ENCODE peak calls at places on chromosomes 3 and 15, in five cellular contexts. U is adrenal gland, J is AG10803, M is neural crest cell, G is thoracic aorta. Z is an unnamed sample.

GRCh38 chr15:63405683-63406456 is 24.2 kb upstream of the CA12 start:
- DNase-seq in M (no peak), J (peak; percentile 35), G (no peak), U (no peak), Z (no peak)

GRCh38 chr15:69665641-69666091 is 213.0 kb downstream of the RPLP1 start:
- DNase-seq in U (no peak), M (no peak), G (no peak), J (no peak), Z (peak; percentile 27)

GRCh38 chr3:152283492-152284381 is 15.0 kb downstream of the MBNL1 start:
- DNase-seq in G (no peak), U (no peak), M (no peak), J (no peak), Z (no peak)

GRCh38 chr3:175255698-175256097 is 396.6 kb downstream of the NAALADL2 start:
- DNase-seq in M (no peak), J (peak; percentile 57), G (no peak), U (no peak), Z (no peak)

GRCh38 chr3:40432793-40433192 is 24.3 kb upstream of the RPL14 start:
- DNase-seq in J (no peak), U (no peak), G (no peak), M (no peak), Z (no peak)

GRCh38 chr15:30885814-30886213 is 17.9 kb upstream of the FAN1 start:
- DNase-seq in J (peak; percentile 9), G (no peak), U (no peak), M (no peak), Z (no peak)

GRCh38 chr3:134874737-134875413 is 79.8 kb downstream of the EPHB1 start:
- DNase-seq in G (no peak), U (no peak), J (peak; percentile 8), M (no peak), Z (no peak)

GRCh38 chr3:112685435-112685834 is 44.5 kb upstream of the CCDC80 start:
- DNase-seq in G (no peak), U (no peak), J (peak; percentile 93), M (no peak), Z (no peak)

GRCh38 chr15:37698679-37699078 is 235.8 kb upstream of the TMCO5A start:
- DNase-seq in M (no peak), J (peak; percentile 3), U (no peak), G (no peak), Z (no peak)

GRCh38 chr3:17011774-17012338 is 127.1 kb downstream of the PLCL2 start:
- DNase-seq in U (no peak), M (no peak), G (no peak), J (no peak), Z (no peak)

GRCh38 chr15:36331531-36332275 is 247.7 kb upstream of the CDIN1 start:
- DNase-seq in M (no peak), J (peak; percentile 41), G (no peak), U (no peak), Z (no peak)

GRCh38 chr15:41546846-41547786 is 3.1 kb upstream of the RPAP1 start:
- DNase-seq in M (no peak), J (peak; percentile 62), U (peak; percentile 81), G (no peak), Z (no peak)

GRCh38 chr15:73841756-73842590 is 31.4 kb upstream of the TBC1D21 start:
- DNase-seq in U (no peak), M (no peak), J (no peak), G (no peak), Z (no peak)

GRCh38 chr3:45537960-45538640 is 56.5 kb upstream of the LIMD1 start:
- DNase-seq in U (peak; percentile 51), G (no peak), J (peak; percentile 76), M (no peak), Z (no peak)

GRCh38 chr15:59996498-59997041 is 7.5 kb upstream of the FOXB1 start:
- DNase-seq in G (no peak), U (no peak), M (no peak), J (no peak), Z (no peak)

GRCh38 chr15:56491110-56491722 is 26.3 kb upstream of the MNS1 start:
- DNase-seq in G (no peak), M (peak; percentile 65), J (peak; percentile 81), U (peak; percentile 65), Z (peak; percentile 71)

GRCh38 chr3:160720123-160720746 is 35.8 kb upstream of the PPM1L start:
- DNase-seq in G (no peak), J (no peak), M (no peak), U (no peak), Z (peak; percentile 23)

GRCh38 chr3:159929181-159929893 is 59.3 kb upstream of the IL12A start:
- DNase-seq in U (no peak), M (no peak), J (peak; percentile 81), G (no peak), Z (peak; percentile 37)

GRCh38 chr3:167750273-167750971 is 14.9 kb downstream of the SERPINI1 start:
- DNase-seq in M (no peak), G (no peak), J (no peak), U (no peak), Z (peak; percentile 58)

GRCh38 chr3:94132777-94133176 is 69.9 kb downstream of the NSUN3 start:
- DNase-seq in U (no peak), M (no peak), J (no peak), G (no peak), Z (peak; percentile 16)

GRCh38 chr15:62932436-62932835 is 110.1 kb upstream of the TPM1 start:
- DNase-seq in J (peak; percentile 99), G (no peak), U (no peak), M (no peak), Z (no peak)

GRCh38 chr3:12135029-12135634 is 23.6 kb downstream of the TIMP4 start:
- DNase-seq in M (peak; percentile 68), J (peak; percentile 58), U (peak; percentile 74), G (no peak), Z (peak; percentile 48)

GRCh38 chr15:90002428-90002844 is 1.3 kb downstream of the ZNF710 start:
- DNase-seq in J (peak; percentile 34), M (no peak), U (peak; percentile 33), G (no peak), Z (peak; percentile 71)

GRCh38 chr3:33746412-33747116 is 28.5 kb upstream of the CLASP2 start:
- DNase-seq in M (no peak), J (no peak), G (no peak), U (no peak), Z (peak; percentile 44)

GRCh38 chr15:72344602-72345001 is 24.6 kb upstream of the CELF6 start:
- DNase-seq in G (no peak), M (no peak), J (no peak), U (no peak), Z (no peak)

GRCh38 chr3:64031540-64032533 is 8.5 kb upstream of the PSMD6 start:
- DNase-seq in U (no peak), J (no peak), M (no peak), G (no peak), Z (no peak)

GRCh38 chr15:82132742-82133141 is 86.9 kb upstream of the MEX3B start:
- DNase-seq in M (no peak), G (no peak), J (peak; percentile 91), U (peak; percentile 59), Z (no peak)

GRCh38 chr15:37104413-37105392 is 4.4 kb upstream of the MEIS2 start:
- DNase-seq in G (no peak), J (no peak), U (no peak), M (no peak), Z (no peak)

GRCh38 chr3:130414457-130414856 is 69.0 kb downstream of the COL6A5 start:
- DNase-seq in M (no peak), G (no peak), U (no peak), J (no peak), Z (no peak)

GRCh38 chr3:179666436-179667035 is 13.7 kb downstream of the USP13 start:
- DNase-seq in U (peak; percentile 74), J (peak; percentile 31), G (no peak), M (no peak), Z (no peak)

DNA sequence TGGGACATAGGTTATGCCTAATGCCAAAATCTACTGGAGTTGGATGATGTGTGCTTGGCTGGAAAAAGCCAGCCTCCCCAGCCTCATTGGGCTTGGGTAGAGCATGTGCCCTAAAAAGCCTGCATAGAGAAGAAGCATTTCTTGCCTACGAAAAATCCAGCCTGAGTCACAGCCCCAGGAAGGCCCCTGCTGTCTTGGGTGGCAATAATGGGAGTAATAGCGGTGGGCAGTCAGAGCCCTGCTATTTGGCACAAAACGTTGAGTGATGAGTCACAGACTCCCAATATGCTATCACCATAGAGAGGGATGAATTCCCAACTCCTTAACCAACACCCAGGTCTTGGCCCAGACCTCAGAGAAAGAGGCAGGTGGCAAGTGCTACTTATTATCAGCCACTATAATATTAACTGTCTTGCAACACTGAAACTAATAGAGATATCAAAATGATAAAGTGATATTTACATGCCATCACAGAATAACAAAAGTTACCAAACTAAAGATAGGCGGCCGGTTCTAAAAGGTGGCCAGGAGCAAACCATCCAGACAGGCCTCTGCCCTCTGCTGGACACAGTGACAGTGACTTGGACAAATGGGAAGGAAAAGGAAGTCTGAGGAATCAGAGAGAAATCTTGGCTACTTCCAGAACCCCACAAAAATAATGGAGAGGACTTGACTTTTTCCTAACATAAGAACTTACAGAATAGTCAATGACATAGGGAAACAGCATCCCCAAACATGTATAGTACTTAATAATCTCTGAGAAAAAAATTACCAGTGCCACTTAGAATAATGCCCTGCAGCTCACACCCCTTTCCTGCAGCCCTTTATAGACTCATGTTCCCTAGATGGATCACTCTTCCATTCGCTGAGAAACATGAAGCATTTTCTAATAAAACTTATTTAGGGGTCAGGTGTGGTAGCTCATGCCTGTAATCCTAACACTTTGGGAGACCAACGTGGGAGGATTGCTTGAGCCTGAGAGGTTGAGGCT is 51.9 kb upstream of the MUC13 start:
- DNase-seq in G (no peak), J (peak; percentile 86), M (peak; percentile 16), U (peak; percentile 35), Z (no peak)
- TF ChIP-seq CTCF in G (peak; percentile 28), J (peak; percentile 59), M (peak; percentile 66), U (peak; percentile 51), Z (no peak)

GRCh38 chr3:101588626-101589025 is 14.6 kb downstream of the PCNP start:
- DNase-seq in M (no peak), J (no peak), U (no peak), G (no peak), Z (no peak)
- TF ChIP-seq CTCF in M (no peak), J (no peak), U (no peak), G (no peak), Z (no peak)

GRCh38 chr3:189860296-189860695 is 229.1 kb downstream of the TP63 start:
- DNase-seq in J (no peak), G (no peak), U (no peak), M (no peak), Z (no peak)
- TF ChIP-seq CTCF in J (no peak), G (no peak), U (no peak), M (no peak), Z (no peak)

GRCh38 chr3:13353936-13354542 is 66.1 kb downstream of the NUP210 start:
- DNase-seq in M (no peak), U (no peak), G (no peak), J (no peak), Z (no peak)
- TF ChIP-seq CTCF in M (peak; percentile 33), U (no peak), G (no peak), J (peak; percentile 32), Z (no peak)

GRCh38 chr15:39270221-39270835 is 310.6 kb upstream of the THBS1 start:
- DNase-seq in M (no peak), J (peak; percentile 54), G (no peak), U (no peak), Z (no peak)
- TF ChIP-seq CTCF in M (no peak), J (no peak), G (no peak), U (no peak), Z (no peak)

GRCh38 chr15:77064539-77065308 is 6.2 kb downstream of the TSPAN3 start:
- DNase-seq in J (no peak), U (peak; percentile 46), G (no peak), M (no peak), Z (no peak)
- TF ChIP-seq CTCF in J (no peak), U (no peak), G (no peak), M (no peak), Z (no peak)